ENCODE peak calls at places on chromosomes 5 and 9, in seven cellular contexts. K is CD8-positive, alpha-beta memory T cell; J is upper lobe of right lung; T is right atrium auricular region; F is cardiac muscle cell; U is iPS DF 6.9; M is ovary. Z is an unnamed sample. For H3K4me1, the result is how much of the 10 kb centered on the place peaks cover.

GRCh38 chr9:11275158-11275695 is 662.4 kb upstream of the PTPRD start:
- DNase-seq in K (no peak), J (no peak), T (no peak), F (no peak), U (no peak), M (no peak), Z (no peak)

GRCh38 chr9:124800306-124801259 is 23.6 kb downstream of the OLFML2A start:
- DNase-seq in K (no peak), J (peak), T (no peak), F (peak), U (no peak), M (no peak), Z (no peak)

GRCh38 chr5:180173875-180174586 is 35.0 kb downstream of the RASGEF1C start:
- DNase-seq in K (no peak), J (no peak), T (no peak), F (peak), U (no peak), M (no peak), Z (no peak)

GRCh38 chr9:120740135-120740534 is 25.9 kb upstream of the MEGF9 start:
- DNase-seq in K (no peak), J (no peak), T (peak), F (peak), U (no peak), M (no peak), Z (no peak)

GRCh38 chr5:141883184-141883947 is 5.2 kb upstream of the PCDH1 start:
- DNase-seq in K (no peak), J (peak), T (peak), F (peak), U (no peak), M (no peak), Z (no peak)

GRCh38 chr9:120348951-120349429 is 231.0 kb downstream of the CDK5RAP2 start:
- DNase-seq in K (no peak), J (no peak), T (no peak), F (peak), U (peak), M (no peak), Z (peak)

GRCh38 chr5:148230240-148230639 is 8.1 kb upstream of the MARCOL start:
- DNase-seq in K (no peak), J (no peak), T (no peak), F (no peak), U (no peak), M (no peak), Z (no peak)

GRCh38 chr5:5340206-5340729 is 82.2 kb upstream of the ICE1 start:
- DNase-seq in K (no peak), J (no peak), T (peak), F (peak), U (peak), M (peak), Z (no peak)

GRCh38 chr5:115815693-115816225 is 700 bp downstream of the CDO1 start:
- DNase-seq in K (no peak), J (peak), T (no peak), F (peak), U (no peak), M (peak), Z (no peak)

GRCh38 chr5:124797665-124798087 is 51.2 kb upstream of the ZNF608 start:
- DNase-seq in K (no peak), J (no peak), T (peak), F (peak), U (no peak), M (no peak), Z (no peak)

GRCh38 chr5:99775189-99775588 is 760.0 kb upstream of the FAM174A start:
- DNase-seq in K (no peak), J (no peak), T (no peak), F (no peak), U (no peak), M (no peak), Z (no peak)

GRCh38 chr5:150670275-150670960 is 9.4 kb downstream of the MYOZ3 start:
- DNase-seq in K (no peak), J (no peak), T (peak), F (no peak), U (no peak), M (no peak), Z (no peak)

GRCh38 chr5:68431181-68431580 is 215.6 kb downstream of the PIK3R1 start:
- DNase-seq in K (no peak), J (no peak), T (no peak), F (no peak), U (no peak), M (no peak), Z (no peak)

GRCh38 chr5:56467176-56467717 is 234.1 kb upstream of the ANKRD55 start:
- DNase-seq in K (no peak), J (no peak), T (no peak), F (no peak), U (no peak), M (no peak), Z (no peak)

GRCh38 chr5:79756102-79756501 is 66.5 kb downstream of the CMYA5 start:
- DNase-seq in K (no peak), J (no peak), T (no peak), F (no peak), U (no peak), M (no peak), Z (no peak)

GRCh38 chr9:88529496-88529895 is 5.5 kb upstream of the NXNL2 start:
- DNase-seq in K (no peak), J (no peak), T (no peak), F (no peak), U (no peak), M (no peak), Z (no peak)

GRCh38 chr5:119332978-119333401 is 22.8 kb upstream of the TNFAIP8 start:
- DNase-seq in K (no peak), J (no peak), T (no peak), F (no peak), U (no peak), M (no peak), Z (no peak)
- H3K4me1 ChIP-seq in K (half or more), J (under half), T (under half), F (under half), U (under half), M (under half), Z (half or more)

DNA sequence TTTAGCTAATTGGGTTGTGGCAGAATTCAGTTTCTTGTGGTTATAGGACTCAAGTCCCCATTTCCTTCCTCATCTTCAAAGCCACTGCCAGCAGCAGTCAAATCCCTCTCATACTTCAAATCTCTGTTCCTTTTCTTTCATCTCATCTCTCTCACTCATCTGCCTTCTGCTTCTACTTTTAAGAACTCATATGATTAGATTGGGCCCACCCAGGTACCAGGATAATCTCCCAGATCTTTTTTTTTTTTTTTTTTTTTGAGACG is 8.0 kb upstream of the REEP5 start:
- DNase-seq in K (no peak), J (no peak), T (no peak), F (no peak), U (no peak), M (no peak), Z (peak)
- H3K4me1 ChIP-seq in K (under half), J (under half), T (under half), F (under half), U (under half), M (under half), Z (under half)

GRCh38 chr9:127578952-127579853 is 32.9 kb upstream of the STXBP1 start:
- DNase-seq in K (peak), J (peak), T (peak), F (peak), U (no peak), M (peak), Z (peak)
- H3K4me1 ChIP-seq in K (under half), J (under half), T (under half), F (under half), U (under half), M (under half), Z (under half)

DNA sequence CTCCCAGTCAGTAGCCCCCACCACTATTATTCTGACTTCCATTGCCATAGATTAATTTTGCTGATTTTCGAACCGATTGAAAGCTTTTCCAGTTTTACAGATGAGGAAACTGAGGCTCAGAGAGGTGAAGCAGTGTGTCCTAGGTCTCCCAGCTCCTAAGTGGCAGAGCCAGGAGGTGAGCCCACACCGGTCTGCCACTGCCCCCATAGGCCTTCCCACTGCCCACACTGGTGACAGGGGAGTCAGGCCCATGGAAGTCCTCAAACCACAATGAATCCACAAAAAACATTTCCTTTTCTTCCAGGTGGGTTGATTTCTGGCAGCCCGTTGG is 54.9 kb upstream of the RPL26L1 start:
- DNase-seq in K (no peak), J (no peak), T (no peak), F (no peak), U (no peak), M (no peak), Z (no peak)
- H3K4me1 ChIP-seq in K (under half), J (half or more), T (under half), F (under half), U (under half), M (under half), Z (under half)

GRCh38 chr9:98182889-98183599 is 9.4 kb downstream of the CORO2A start:
- DNase-seq in K (no peak), J (no peak), T (no peak), F (no peak), U (no peak), M (no peak), Z (no peak)
- H3K4me1 ChIP-seq in K (under half), J (under half), T (under half), F (under half), U (under half), M (under half), Z (under half)

GRCh38 chr9:8362250-8362649 is 562.7 kb upstream of the DMAC1 start:
- DNase-seq in K (no peak), J (no peak), T (no peak), F (no peak), U (no peak), M (no peak), Z (no peak)
- H3K4me1 ChIP-seq in K (under half), J (under half), T (under half), F (under half), U (under half), M (under half), Z (under half)

GRCh38 chr5:139295692-139296091 is 2.2 kb downstream of the MATR3 start:
- DNase-seq in K (no peak), J (no peak), T (no peak), F (no peak), U (no peak), M (no peak), Z (no peak)

GRCh38 chr5:139296862-139297326 is 3.4 kb downstream of the MATR3 start:
- DNase-seq in K (no peak), J (no peak), T (no peak), F (no peak), U (no peak), M (no peak), Z (no peak)

GRCh38 chr5:139294372-139295165 is 1.0 kb downstream of the MATR3 start:
- DNase-seq in K (peak), J (peak), T (peak), F (peak), U (no peak), M (peak), Z (peak)

GRCh38 chr5:139297439-139298133 is 4.0 kb downstream of the MATR3 start:
- DNase-seq in K (no peak), J (no peak), T (no peak), F (no peak), U (no peak), M (no peak), Z (no peak)

GRCh38 chr5:139296198-139296597 is 2.7 kb downstream of the MATR3 start:
- DNase-seq in K (no peak), J (no peak), T (no peak), F (no peak), U (no peak), M (no peak), Z (no peak)
- H3K4me1 ChIP-seq in K (half or more), J (half or more), T (under half), F (under half), U (under half), M (under half), Z (half or more)

GRCh38 chr5:154483654-154484392 is 5.8 kb upstream of the HAND1 start:
- DNase-seq in K (no peak), J (no peak), T (no peak), F (no peak), U (no peak), M (no peak), Z (no peak)

GRCh38 chr5:154480847-154481246 is 2.8 kb upstream of the HAND1 start:
- DNase-seq in K (no peak), J (no peak), T (no peak), F (no peak), U (no peak), M (no peak), Z (no peak)

GRCh38 chr5:154479944-154480750 is 2.1 kb upstream of the HAND1 start:
- DNase-seq in K (no peak), J (no peak), T (no peak), F (no peak), U (no peak), M (no peak), Z (no peak)

GRCh38 chr5:154482528-154483449 is 4.8 kb upstream of the HAND1 start:
- DNase-seq in K (no peak), J (no peak), T (no peak), F (no peak), U (no peak), M (no peak), Z (no peak)

DNA sequence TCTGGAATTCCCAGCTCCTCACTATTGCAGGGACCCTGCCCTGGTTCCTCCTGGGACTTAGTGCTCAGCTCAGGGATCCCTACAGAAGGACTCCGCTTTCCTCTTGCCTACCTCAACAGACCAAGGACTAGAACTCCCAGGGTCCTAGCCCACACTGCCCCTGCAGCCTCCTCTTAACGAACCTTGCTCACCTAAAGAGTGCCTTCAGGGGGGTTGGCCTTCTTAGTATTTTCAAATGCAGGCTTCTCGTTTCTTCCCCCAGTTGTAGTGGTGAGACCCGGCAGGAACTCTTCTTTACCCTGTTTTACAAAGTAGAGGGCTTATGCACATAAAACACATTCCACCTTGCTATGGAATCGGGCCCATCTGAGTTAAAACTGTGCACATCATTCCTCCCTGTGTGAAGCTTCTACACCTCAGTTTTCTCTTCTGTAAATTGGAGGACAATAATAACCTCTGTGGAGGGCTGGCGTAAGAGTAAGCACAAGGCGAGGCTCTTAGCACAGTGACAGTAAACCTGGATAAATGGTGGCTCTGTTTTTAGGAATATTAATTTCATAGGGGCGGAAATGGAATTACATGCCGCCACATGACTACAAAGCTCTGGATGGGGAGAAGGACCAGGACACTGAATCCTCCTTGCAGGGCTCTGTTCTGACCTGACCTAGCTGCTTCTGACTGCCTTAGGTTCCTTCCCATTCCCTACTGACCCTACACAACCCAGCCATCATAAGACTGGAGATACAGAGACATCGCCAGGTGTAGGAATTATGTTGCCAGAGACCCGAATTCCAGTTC is 3.8 kb upstream of the HAND1 start:
- DNase-seq in K (no peak), J (no peak), T (no peak), F (no peak), U (no peak), M (no peak), Z (no peak)
- H3K4me1 ChIP-seq in K (under half), J (under half), T (under half), F (under half), U (under half), M (under half), Z (under half)

DNA sequence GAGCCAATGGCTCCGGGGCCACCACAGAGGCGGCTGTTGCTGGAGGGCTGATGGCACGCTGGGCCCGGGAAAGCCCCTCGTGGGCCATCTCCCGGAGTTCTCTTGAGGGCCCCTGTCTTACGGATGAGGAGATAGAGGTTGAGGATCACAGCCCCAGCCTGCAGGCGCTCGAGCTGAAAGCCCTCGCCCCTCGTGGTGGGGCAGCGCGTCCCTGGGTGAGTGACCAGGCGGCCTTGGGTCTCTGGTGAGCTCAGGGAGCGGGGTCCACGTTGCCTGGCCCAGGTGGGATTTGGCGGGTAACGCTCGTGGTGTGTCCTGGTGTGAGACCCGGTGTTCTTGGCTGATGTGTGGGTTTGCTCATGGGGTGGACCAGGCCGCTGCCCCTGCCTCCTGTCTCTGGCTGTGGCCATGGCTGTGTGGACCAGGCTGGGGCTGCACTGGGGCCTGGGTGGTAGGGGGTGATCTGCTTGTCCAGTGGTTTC is 38.9 kb downstream of the RXRA start:
- DNase-seq in K (no peak), J (no peak), T (no peak), F (no peak), U (no peak), M (no peak), Z (no peak)
- H3K4me1 ChIP-seq in K (under half), J (half or more), T (under half), F (under half), U (under half), M (under half), Z (under half)

DNA sequence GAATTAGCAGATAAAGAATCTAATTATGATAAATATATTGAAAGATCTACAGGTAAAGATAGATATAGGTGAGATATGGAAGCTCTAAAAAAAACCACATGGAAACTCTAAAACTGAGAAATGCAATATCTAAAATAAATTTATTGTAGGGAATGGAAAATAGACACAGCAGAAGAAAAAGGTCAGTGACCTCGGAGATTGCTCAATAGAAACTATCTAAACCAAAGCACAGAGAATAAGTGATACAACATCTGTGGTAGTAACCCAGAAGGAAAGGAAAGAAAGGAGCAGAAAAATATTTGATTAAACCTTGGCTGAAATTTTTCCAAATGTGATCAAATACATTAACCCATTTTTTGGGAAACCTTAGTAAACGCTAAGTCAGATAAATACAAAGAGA is 43.1 kb upstream of the GLIPR2 start:
- DNase-seq in K (no peak), J (no peak), T (no peak), F (no peak), U (no peak), M (no peak), Z (no peak)
- H3K4me1 ChIP-seq in K (under half), J (under half), T (under half), F (under half), U (under half), M (under half), Z (under half)